ENCODE peak calls at places on chromosomes 7 and 10, in five cellular contexts. One of them, this sample, is unnamed.

GRCh38 chr10:14476641-14477407 is 146.1 kb upstream of the FRMD4A start:
- DNase-seq in tibial artery: no peak
- DNase-seq in CD4-positive, alpha-beta T cell: no peak
- DNase-seq in MCF 10A: no peak
- DNase-seq in Peyer's patch: no peak
- DNase-seq in this sample: no peak

GRCh38 chr10:125021686-125022374 is 79.9 kb downstream of the ZRANB1 start:
- DNase-seq in tibial artery: no peak
- DNase-seq in CD4-positive, alpha-beta T cell: no peak
- DNase-seq in MCF 10A: no peak
- DNase-seq in Peyer's patch: no peak
- DNase-seq in this sample: no peak

GRCh38 chr7:11297764-11298163 is 324.1 kb downstream of the PHF14 start:
- DNase-seq in tibial artery: no peak
- DNase-seq in CD4-positive, alpha-beta T cell: no peak
- DNase-seq in MCF 10A: no peak
- DNase-seq in Peyer's patch: no peak
- DNase-seq in this sample: no peak

GRCh38 chr10:15313844-15314243 is 57.2 kb downstream of the FAM171A1 start:
- DNase-seq in tibial artery: no peak
- DNase-seq in CD4-positive, alpha-beta T cell: no peak
- DNase-seq in MCF 10A: no peak
- DNase-seq in Peyer's patch: no peak
- DNase-seq in this sample: peak; percentile 73

GRCh38 chr7:43658718-43659548 is 70.4 kb downstream of the COA1 start:
- DNase-seq in tibial artery: no peak
- DNase-seq in CD4-positive, alpha-beta T cell: no peak
- DNase-seq in MCF 10A: peak; percentile 64
- DNase-seq in Peyer's patch: no peak
- DNase-seq in this sample: no peak

GRCh38 chr10:58952747-58953466 is 223.5 kb upstream of the PHYHIPL start:
- DNase-seq in tibial artery: no peak
- DNase-seq in CD4-positive, alpha-beta T cell: no peak
- DNase-seq in MCF 10A: peak; percentile 59
- DNase-seq in Peyer's patch: no peak
- DNase-seq in this sample: no peak

GRCh38 chr7:135076882-135077281 is 71.0 kb upstream of the TMEM140 start:
- DNase-seq in tibial artery: no peak
- DNase-seq in CD4-positive, alpha-beta T cell: no peak
- DNase-seq in MCF 10A: no peak
- DNase-seq in Peyer's patch: no peak
- DNase-seq in this sample: no peak

GRCh38 chr7:4744391-4745264 is 30.8 kb upstream of the AP5Z1 start:
- DNase-seq in tibial artery: peak; percentile 100
- DNase-seq in CD4-positive, alpha-beta T cell: peak; percentile 74
- DNase-seq in MCF 10A: peak; percentile 99
- DNase-seq in Peyer's patch: peak; percentile 96
- DNase-seq in this sample: peak; percentile 99

GRCh38 chr7:2982401-2982800 is 61.3 kb downstream of the CARD11 start:
- DNase-seq in tibial artery: no peak
- DNase-seq in CD4-positive, alpha-beta T cell: no peak
- DNase-seq in MCF 10A: no peak
- DNase-seq in Peyer's patch: no peak
- DNase-seq in this sample: no peak

GRCh38 chr10:71582019-71582418 is 137.6 kb downstream of the C10orf105 start:
- DNase-seq in tibial artery: no peak
- DNase-seq in CD4-positive, alpha-beta T cell: no peak
- DNase-seq in MCF 10A: peak; percentile 30
- DNase-seq in Peyer's patch: no peak
- DNase-seq in this sample: no peak

GRCh38 chr10:91944880-91945630 is 21.5 kb downstream of the BTAF1 start:
- DNase-seq in tibial artery: no peak
- DNase-seq in CD4-positive, alpha-beta T cell: no peak
- DNase-seq in MCF 10A: peak; percentile 11
- DNase-seq in Peyer's patch: no peak
- DNase-seq in this sample: no peak

GRCh38 chr10:3067045-3067858 is at the start of gene PFKP:
- DNase-seq in tibial artery: peak; percentile 82
- DNase-seq in CD4-positive, alpha-beta T cell: peak; percentile 38
- DNase-seq in MCF 10A: peak; percentile 37
- DNase-seq in Peyer's patch: peak; percentile 76
- DNase-seq in this sample: peak; percentile 71

GRCh38 chr10:13100349-13101294 is 659 bp downstream of the OPTN start:
- DNase-seq in tibial artery: peak; percentile 77
- DNase-seq in CD4-positive, alpha-beta T cell: peak; percentile 15
- DNase-seq in MCF 10A: peak; percentile 38
- DNase-seq in Peyer's patch: peak; percentile 73
- DNase-seq in this sample: peak; percentile 74

GRCh38 chr10:19638173-19638872 is 177.9 kb upstream of the PLXDC2 start:
- DNase-seq in tibial artery: no peak
- DNase-seq in CD4-positive, alpha-beta T cell: no peak
- DNase-seq in MCF 10A: peak; percentile 53
- DNase-seq in Peyer's patch: no peak
- DNase-seq in this sample: no peak

GRCh38 chr7:94095359-94096009 is 91.3 kb upstream of the BET1 start:
- DNase-seq in tibial artery: no peak
- DNase-seq in CD4-positive, alpha-beta T cell: no peak
- DNase-seq in MCF 10A: no peak
- DNase-seq in Peyer's patch: no peak
- DNase-seq in this sample: no peak

GRCh38 chr7:82172017-82172416 is 271.6 kb downstream of the CACNA2D1 start:
- DNase-seq in tibial artery: no peak
- DNase-seq in CD4-positive, alpha-beta T cell: no peak
- DNase-seq in MCF 10A: no peak
- DNase-seq in Peyer's patch: no peak
- DNase-seq in this sample: no peak

GRCh38 chr10:6300106-6300783 is 97.5 kb downstream of the PFKFB3 start:
- DNase-seq in tibial artery: no peak
- DNase-seq in CD4-positive, alpha-beta T cell: peak; percentile 44
- DNase-seq in MCF 10A: no peak
- DNase-seq in Peyer's patch: no peak
- DNase-seq in this sample: no peak

GRCh38 chr7:105830405-105831218 is 45.8 kb downstream of the ATXN7L1 start:
- DNase-seq in tibial artery: no peak
- DNase-seq in CD4-positive, alpha-beta T cell: no peak
- DNase-seq in MCF 10A: peak; percentile 85
- DNase-seq in Peyer's patch: no peak
- DNase-seq in this sample: no peak

GRCh38 chr7:70044064-70044463 is 445.8 kb downstream of the AUTS2 start:
- DNase-seq in tibial artery: no peak
- DNase-seq in CD4-positive, alpha-beta T cell: no peak
- DNase-seq in MCF 10A: no peak
- DNase-seq in Peyer's patch: no peak
- DNase-seq in this sample: no peak

GRCh38 chr7:130957722-130958360 is 223.8 kb upstream of the KLF14 start:
- DNase-seq in tibial artery: no peak
- DNase-seq in CD4-positive, alpha-beta T cell: no peak
- DNase-seq in MCF 10A: no peak
- DNase-seq in Peyer's patch: no peak
- DNase-seq in this sample: no peak

GRCh38 chr10:15684768-15685167 is 35.0 kb downstream of the ITGA8 start:
- DNase-seq in tibial artery: no peak
- DNase-seq in CD4-positive, alpha-beta T cell: no peak
- DNase-seq in MCF 10A: no peak
- DNase-seq in Peyer's patch: no peak
- DNase-seq in this sample: no peak

GRCh38 chr7:128827248-128827958 is 2.8 kb upstream of the FLNC start:
- DNase-seq in tibial artery: peak; percentile 88
- DNase-seq in CD4-positive, alpha-beta T cell: no peak
- DNase-seq in MCF 10A: peak; percentile 69
- DNase-seq in Peyer's patch: no peak
- DNase-seq in this sample: peak; percentile 87

GRCh38 chr10:98632456-98633150 is 185.9 kb upstream of the HPS1 start:
- DNase-seq in tibial artery: no peak
- DNase-seq in CD4-positive, alpha-beta T cell: no peak
- DNase-seq in MCF 10A: no peak
- DNase-seq in Peyer's patch: no peak
- DNase-seq in this sample: no peak

GRCh38 chr10:34171957-34172527 is 643.1 kb downstream of the PARD3 start:
- DNase-seq in tibial artery: no peak
- DNase-seq in CD4-positive, alpha-beta T cell: no peak
- DNase-seq in MCF 10A: peak; percentile 4
- DNase-seq in Peyer's patch: no peak
- DNase-seq in this sample: no peak

GRCh38 chr7:92988051-92988450 is 129.7 kb downstream of the SAMD9 start:
- DNase-seq in tibial artery: no peak
- DNase-seq in CD4-positive, alpha-beta T cell: no peak
- DNase-seq in MCF 10A: peak; percentile 45
- DNase-seq in Peyer's patch: no peak
- DNase-seq in this sample: no peak
- TF ChIP-seq CTCF in tibial artery: peak; percentile 43
- TF ChIP-seq CTCF in CD4-positive, alpha-beta T cell: no peak
- TF ChIP-seq CTCF in MCF 10A: peak; percentile 30
- TF ChIP-seq CTCF in Peyer's patch: peak; percentile 6
- TF ChIP-seq CTCF in this sample: peak; percentile 19

GRCh38 chr10:61733358-61733940 is 70.7 kb downstream of the CABCOCO1 start:
- DNase-seq in tibial artery: no peak
- DNase-seq in CD4-positive, alpha-beta T cell: no peak
- DNase-seq in MCF 10A: peak; percentile 59
- DNase-seq in Peyer's patch: no peak
- DNase-seq in this sample: no peak
- TF ChIP-seq CTCF in tibial artery: peak; percentile 59
- TF ChIP-seq CTCF in CD4-positive, alpha-beta T cell: peak; percentile 65
- TF ChIP-seq CTCF in MCF 10A: peak; percentile 58
- TF ChIP-seq CTCF in Peyer's patch: peak; percentile 42
- TF ChIP-seq CTCF in this sample: no peak

GRCh38 chr10:79610601-79611191 is at the start of gene SFTPA1:
- DNase-seq in tibial artery: no peak
- DNase-seq in CD4-positive, alpha-beta T cell: no peak
- DNase-seq in MCF 10A: no peak
- DNase-seq in Peyer's patch: no peak
- DNase-seq in this sample: no peak

GRCh38 chr10:79602953-79603352 is 7.8 kb upstream of the SFTPA1 start:
- DNase-seq in tibial artery: no peak
- DNase-seq in CD4-positive, alpha-beta T cell: no peak
- DNase-seq in MCF 10A: no peak
- DNase-seq in Peyer's patch: peak; percentile 12
- DNase-seq in this sample: no peak

GRCh38 chr10:79605308-79605707 is 5.4 kb upstream of the SFTPA1 start:
- DNase-seq in tibial artery: no peak
- DNase-seq in CD4-positive, alpha-beta T cell: no peak
- DNase-seq in MCF 10A: no peak
- DNase-seq in Peyer's patch: no peak
- DNase-seq in this sample: no peak

GRCh38 chr10:79604294-79604693 is 6.4 kb upstream of the SFTPA1 start:
- DNase-seq in tibial artery: no peak
- DNase-seq in CD4-positive, alpha-beta T cell: no peak
- DNase-seq in MCF 10A: no peak
- DNase-seq in Peyer's patch: no peak
- DNase-seq in this sample: no peak

DNA sequence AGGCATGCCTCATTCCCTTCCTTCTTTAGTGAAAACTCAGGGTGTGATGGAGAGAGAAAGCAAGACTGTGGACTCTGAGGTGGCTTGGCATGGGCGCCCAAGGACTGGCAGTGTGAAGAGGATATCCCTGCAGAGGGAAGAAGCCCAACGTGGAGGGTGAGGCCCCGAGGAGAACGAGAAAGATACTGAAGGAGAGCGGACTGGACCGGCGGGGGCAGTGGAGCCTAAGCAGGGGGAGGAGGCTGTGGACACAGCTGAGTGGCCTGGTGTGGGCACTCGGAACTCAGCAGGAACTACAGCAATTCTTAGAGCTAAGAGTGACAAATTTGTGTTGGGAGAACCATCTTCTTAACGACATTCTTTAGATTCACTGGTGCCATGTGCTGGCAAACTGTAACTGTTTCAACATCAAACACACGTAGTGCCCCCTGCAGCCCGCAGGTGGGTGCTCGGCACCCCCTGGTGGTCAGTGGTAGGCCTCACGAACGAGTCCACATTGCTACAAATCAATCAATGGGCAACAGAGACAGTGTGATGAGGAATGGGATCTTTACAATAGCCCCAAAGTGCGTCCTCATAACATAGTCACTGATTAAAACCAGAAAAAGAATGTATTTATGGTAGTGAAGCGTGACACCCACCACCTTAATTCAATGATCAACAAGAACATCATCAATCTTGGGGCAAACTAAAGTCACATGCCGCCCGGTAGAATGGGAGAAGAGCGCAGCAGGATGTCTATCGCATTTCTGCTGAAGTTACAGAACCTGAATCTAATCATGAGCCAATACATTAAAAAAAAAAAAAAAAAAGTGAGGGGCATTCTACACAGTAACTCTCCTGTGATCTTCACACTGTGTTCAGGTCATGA is 2.0 kb upstream of the SFTPA1 start:
- DNase-seq in tibial artery: no peak
- DNase-seq in CD4-positive, alpha-beta T cell: no peak
- DNase-seq in MCF 10A: peak; percentile 41
- DNase-seq in Peyer's patch: peak; percentile 45
- DNase-seq in this sample: peak; percentile 46
- TF ChIP-seq CTCF in tibial artery: peak; percentile 10
- TF ChIP-seq CTCF in CD4-positive, alpha-beta T cell: peak; percentile 32
- TF ChIP-seq CTCF in MCF 10A: peak; percentile 33
- TF ChIP-seq CTCF in Peyer's patch: peak; percentile 36
- TF ChIP-seq CTCF in this sample: peak; percentile 40

DNA sequence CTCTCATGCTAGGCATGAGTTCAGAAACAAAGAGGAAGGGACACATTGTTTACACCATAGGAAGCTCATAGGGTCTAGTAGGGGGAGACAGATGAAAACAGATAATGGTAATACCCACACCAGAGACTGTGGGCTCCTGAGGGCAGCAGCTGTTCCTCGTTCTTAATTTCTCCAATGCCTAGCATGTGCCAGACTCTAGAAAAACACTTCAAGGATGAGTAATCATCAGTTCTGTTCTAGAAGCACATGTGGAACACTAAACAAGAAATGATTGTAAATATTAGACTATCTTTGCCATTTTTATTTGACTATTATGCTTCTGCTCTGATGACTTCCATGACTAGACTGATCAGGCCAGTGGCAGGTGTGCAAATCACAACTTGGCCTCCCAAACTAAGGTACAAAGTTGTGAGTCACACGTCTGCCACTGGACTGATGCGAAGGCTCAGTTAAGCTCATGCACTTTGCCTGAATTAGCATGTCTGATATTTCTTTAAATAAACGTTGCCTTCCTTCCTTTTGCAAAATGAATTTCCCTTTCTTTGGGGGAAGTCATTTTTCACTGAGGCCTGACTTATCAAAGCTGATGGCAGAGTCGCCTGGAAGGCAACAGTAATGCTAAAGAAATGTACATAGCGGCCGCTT is 89.2 kb upstream of the FGL2 start:
- DNase-seq in tibial artery: no peak
- DNase-seq in CD4-positive, alpha-beta T cell: no peak
- DNase-seq in MCF 10A: no peak
- DNase-seq in Peyer's patch: no peak
- DNase-seq in this sample: no peak
- TF ChIP-seq CTCF in tibial artery: no peak
- TF ChIP-seq CTCF in CD4-positive, alpha-beta T cell: no peak
- TF ChIP-seq CTCF in MCF 10A: no peak
- TF ChIP-seq CTCF in Peyer's patch: no peak
- TF ChIP-seq CTCF in this sample: no peak

This sample was measured in sigmoid colon.